ENCODE peak calls at places on chromosomes 1 and 21, in four cellular contexts. One of them, this sample, is unnamed.

GRCh38 chr21:45994738-45995685 is 13.4 kb downstream of the COL6A1 start:
- DNase-seq in GM12878: no peak
- DNase-seq in H1: no peak
- DNase-seq in K562: no peak
- DNase-seq in this sample: no peak

GRCh38 chr1:6805004-6805416 is 19.8 kb downstream of the CAMTA1 start:
- DNase-seq in K562: no peak
- DNase-seq in H1: no peak
- DNase-seq in GM12878: peak
- DNase-seq in this sample: no peak

GRCh38 chr1:167517535-167518330 is 596 bp downstream of the CD247 start:
- DNase-seq in GM12878: no peak
- DNase-seq in K562: peak
- DNase-seq in H1: no peak
- DNase-seq in this sample: no peak

GRCh38 chr1:11176081-11176706 is 13.0 kb upstream of the ANGPTL7 start:
- DNase-seq in GM12878: no peak
- DNase-seq in H1: no peak
- DNase-seq in K562: no peak
- DNase-seq in this sample: no peak

GRCh38 chr1:114003431-114003830 is 24.2 kb downstream of the OLFML3 start:
- DNase-seq in H1: no peak
- DNase-seq in K562: no peak
- DNase-seq in GM12878: no peak
- DNase-seq in this sample: no peak

GRCh38 chr1:92887465-92887864 is 55.6 kb downstream of the RPL5 start:
- DNase-seq in K562: no peak
- DNase-seq in GM12878: no peak
- DNase-seq in H1: no peak
- DNase-seq in this sample: no peak

GRCh38 chr1:201023517-201023902 is at the start of gene KIF21B:
- DNase-seq in H1: no peak
- DNase-seq in GM12878: no peak
- DNase-seq in K562: peak
- DNase-seq in this sample: no peak

GRCh38 chr1:202888204-202888506 is 794 bp downstream of the RABIF start:
- DNase-seq in K562: no peak
- DNase-seq in H1: no peak
- DNase-seq in GM12878: peak
- DNase-seq in this sample: peak

GRCh38 chr1:239816090-239816812 is 275.4 kb upstream of the FMN2 start:
- DNase-seq in GM12878: no peak
- DNase-seq in H1: no peak
- DNase-seq in K562: no peak
- DNase-seq in this sample: no peak

GRCh38 chr1:54069792-54070548 is 16.6 kb downstream of the TCEANC2 start:
- DNase-seq in GM12878: no peak
- DNase-seq in K562: peak
- DNase-seq in H1: no peak
- DNase-seq in this sample: peak

GRCh38 chr1:63917571-63918394 is 144.0 kb downstream of the ROR1 start:
- DNase-seq in K562: peak
- DNase-seq in GM12878: no peak
- DNase-seq in H1: peak
- DNase-seq in this sample: peak

GRCh38 chr1:208466054-208466590 is 221.9 kb upstream of the PLXNA2 start:
- DNase-seq in GM12878: no peak
- DNase-seq in K562: no peak
- DNase-seq in H1: no peak
- DNase-seq in this sample: no peak

GRCh38 chr1:208465266-208465665 is 221.1 kb upstream of the PLXNA2 start:
- DNase-seq in H1: no peak
- DNase-seq in K562: no peak
- DNase-seq in GM12878: no peak
- DNase-seq in this sample: no peak

GRCh38 chr1:208456487-208456886 is 212.3 kb upstream of the PLXNA2 start:
- DNase-seq in K562: no peak
- DNase-seq in GM12878: no peak
- DNase-seq in H1: no peak
- DNase-seq in this sample: no peak

GRCh38 chr1:208467401-208467800 is 223.2 kb upstream of the PLXNA2 start:
- DNase-seq in GM12878: no peak
- DNase-seq in H1: no peak
- DNase-seq in K562: no peak
- DNase-seq in this sample: no peak

GRCh38 chr1:208461680-208462079 is 217.5 kb upstream of the PLXNA2 start:
- DNase-seq in GM12878: no peak
- DNase-seq in K562: peak
- DNase-seq in H1: no peak
- DNase-seq in this sample: no peak
- TF ChIP-seq CTCF in GM12878: no peak
- TF ChIP-seq CTCF in K562: peak
- TF ChIP-seq CTCF in H1: peak
- TF ChIP-seq CTCF in this sample: peak

GRCh38 chr1:32274646-32275340 is 17.1 kb upstream of the HDAC1 start:
- DNase-seq in H1: no peak
- DNase-seq in K562: no peak
- DNase-seq in GM12878: no peak
- DNase-seq in this sample: no peak

GRCh38 chr1:32276328-32276727 is 15.6 kb upstream of the HDAC1 start:
- DNase-seq in K562: no peak
- DNase-seq in GM12878: no peak
- DNase-seq in H1: no peak
- DNase-seq in this sample: no peak

GRCh38 chr1:32272557-32273388 is 19.1 kb upstream of the HDAC1 start:
- DNase-seq in H1: no peak
- DNase-seq in K562: no peak
- DNase-seq in GM12878: no peak
- DNase-seq in this sample: no peak

GRCh38 chr1:32275424-32275823 is 16.5 kb upstream of the HDAC1 start:
- DNase-seq in K562: no peak
- DNase-seq in H1: no peak
- DNase-seq in GM12878: no peak
- DNase-seq in this sample: no peak

DNA sequence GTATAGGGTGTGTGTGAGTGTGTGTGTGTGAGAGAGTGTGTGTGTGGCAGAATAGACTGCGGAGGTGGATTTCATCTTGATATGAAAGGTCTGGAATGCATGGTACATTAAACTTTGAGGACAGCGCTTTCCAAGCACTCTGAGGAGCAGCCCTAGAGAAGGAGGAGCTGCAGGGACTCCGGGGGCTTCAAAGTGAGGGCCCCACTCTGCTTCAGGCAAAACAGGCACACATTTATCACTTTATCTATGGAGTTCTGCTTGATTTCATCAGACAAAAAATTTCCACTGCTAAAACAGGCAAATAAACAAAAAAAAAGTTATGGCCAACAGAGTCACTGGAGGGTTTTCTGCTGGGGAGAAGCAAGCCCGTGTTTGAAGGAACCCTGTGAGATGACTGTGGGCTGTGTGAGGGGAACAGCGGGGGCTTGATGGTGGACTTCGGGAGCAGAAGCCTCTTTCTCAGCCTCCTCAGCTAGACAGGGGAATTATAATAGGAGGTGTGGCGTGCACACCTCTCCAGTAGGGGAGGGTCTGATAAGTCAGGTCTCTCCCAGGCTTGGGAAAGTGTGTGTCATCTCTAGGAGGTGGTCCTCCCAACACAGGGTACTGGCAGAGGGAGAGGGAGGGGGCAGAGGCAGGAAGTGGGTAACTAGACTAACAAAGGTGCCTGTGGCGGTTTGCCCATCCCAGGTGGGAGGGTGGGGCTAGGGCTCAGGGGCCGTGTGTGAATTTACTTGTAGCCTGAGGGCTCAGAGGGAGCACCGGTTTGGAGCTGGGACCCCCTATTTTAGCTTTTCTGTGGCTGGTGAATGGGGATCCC is 18.3 kb upstream of the HDAC1 start:
- DNase-seq in K562: peak
- DNase-seq in GM12878: no peak
- DNase-seq in H1: peak
- DNase-seq in this sample: no peak
- TF ChIP-seq JUND in K562: no peak
- TF ChIP-seq JUND in GM12878: no peak
- TF ChIP-seq JUND in H1: peak
- TF ChIP-seq JUND in this sample: no peak

DNA sequence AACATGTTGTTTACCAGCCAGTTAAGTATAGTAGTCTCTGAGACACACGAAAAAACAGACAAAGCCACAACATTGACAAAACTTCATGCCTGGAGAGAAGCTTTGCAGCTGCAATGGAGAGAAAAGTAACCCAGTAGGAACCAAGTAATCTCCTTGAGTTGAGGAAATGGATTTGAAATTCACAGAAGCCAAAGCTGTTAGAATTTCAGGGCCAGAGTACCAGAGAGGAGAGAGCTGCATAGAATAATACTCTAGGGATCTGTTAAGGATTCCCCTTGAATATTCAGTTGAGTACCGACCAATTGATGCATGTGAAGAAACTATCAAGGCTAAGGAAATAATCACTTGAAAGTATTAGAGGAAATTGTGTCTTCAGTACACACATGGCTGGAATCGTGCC is 323.9 kb upstream of the NEGR1 start:
- DNase-seq in H1: no peak
- DNase-seq in GM12878: no peak
- DNase-seq in K562: no peak
- DNase-seq in this sample: no peak
- TF ChIP-seq EGR1 in H1: no peak
- TF ChIP-seq EGR1 in GM12878: no peak
- TF ChIP-seq EGR1 in K562: no peak
- TF ChIP-seq EGR1 in this sample: no peak

GRCh38 chr1:154335351-154335714 is 10.0 kb downstream of the ATP8B2 start:
- DNase-seq in K562: no peak
- DNase-seq in GM12878: no peak
- DNase-seq in H1: no peak
- DNase-seq in this sample: no peak
- TF ChIP-seq CTCF in K562: peak
- TF ChIP-seq CTCF in GM12878: no peak
- TF ChIP-seq CTCF in H1: no peak
- TF ChIP-seq CTCF in this sample: no peak

GRCh38 chr1:193260056-193260750 is 73.8 kb upstream of the B3GALT2 start:
- DNase-seq in GM12878: no peak
- DNase-seq in K562: no peak
- DNase-seq in H1: no peak
- DNase-seq in this sample: no peak
- TF ChIP-seq JUND in GM12878: no peak
- TF ChIP-seq JUND in K562: no peak
- TF ChIP-seq JUND in H1: no peak
- TF ChIP-seq JUND in this sample: no peak

GRCh38 chr1:100511058-100511457 is 26.9 kb upstream of the GPR88 start:
- DNase-seq in H1: no peak
- DNase-seq in K562: no peak
- DNase-seq in GM12878: no peak
- DNase-seq in this sample: no peak
- TF ChIP-seq EGR1 in H1: no peak
- TF ChIP-seq EGR1 in K562: no peak
- TF ChIP-seq EGR1 in GM12878: no peak
- TF ChIP-seq EGR1 in this sample: no peak

GRCh38 chr1:23344111-23344986 is at the start of gene HNRNPR:
- DNase-seq in GM12878: peak
- DNase-seq in H1: peak
- DNase-seq in K562: peak
- DNase-seq in this sample: peak
- TF ChIP-seq CTCF in GM12878: no peak
- TF ChIP-seq CTCF in H1: no peak
- TF ChIP-seq CTCF in K562: no peak
- TF ChIP-seq CTCF in this sample: no peak

This sample was measured in HCT116.